ENCODE peak calls at places on chromosomes 7 and 10, in ten cellular contexts. D is sigmoid colon; X is H9; P is OCI-LY7; T is transverse colon; F is IMR-90; Q is naive thymus-derived CD4-positive, alpha-beta T cell; I is caudate nucleus; B is heart right ventricle; J is fibroblast of lung. R is an unnamed sample.

GRCh38 chr10:84214612-84215235 is 10.6 kb downstream of the LRIT2 start:
- DNase-seq in X (peak; percentile 72), T (peak; percentile 36), J (no peak), D (no peak), P (peak; percentile 52), F (no peak), B (no peak), Q (no peak), I (peak; percentile 13), R (no peak)

GRCh38 chr10:123906884-123907652 is 15.5 kb upstream of the CPXM2 start:
- DNase-seq in D (no peak), B (no peak), Q (no peak), X (no peak), P (no peak), T (no peak), I (no peak), F (no peak), J (no peak), R (no peak)

GRCh38 chr10:86265236-86265876 is 101.2 kb downstream of the GRID1 start:
- DNase-seq in X (peak; percentile 10), I (peak; percentile 31), J (no peak), D (peak; percentile 15), F (no peak), T (no peak), P (no peak), Q (no peak), B (no peak), R (no peak)

GRCh38 chr10:79056736-79057391 is 11.9 kb upstream of the ZMIZ1 start:
- DNase-seq in T (no peak), J (no peak), F (no peak), Q (no peak), B (no peak), D (peak; percentile 53), X (no peak), P (no peak), I (no peak), R (no peak)

GRCh38 chr7:47361746-47362215 is 220.1 kb downstream of the TNS3 start:
- DNase-seq in P (no peak), B (peak; percentile 61), Q (no peak), F (peak; percentile 88), T (peak; percentile 5), I (peak; percentile 21), J (peak; percentile 60), D (no peak), X (no peak), R (no peak)

GRCh38 chr7:142767451-142767850 is 3.3 kb upstream of the PRSS2 start:
- DNase-seq in Q (no peak), B (no peak), T (no peak), X (no peak), J (no peak), P (no peak), F (no peak), D (no peak), I (no peak), R (no peak)

GRCh38 chr7:137258552-137258951 is 85.0 kb downstream of the PTN start:
- DNase-seq in P (no peak), Q (no peak), T (no peak), I (no peak), B (no peak), D (no peak), X (no peak), F (no peak), J (no peak), R (no peak)

GRCh38 chr10:99695761-99696160 is 36.2 kb downstream of the COX15 start:
- DNase-seq in D (no peak), B (no peak), J (no peak), F (peak; percentile 72), T (no peak), Q (no peak), P (no peak), X (no peak), I (no peak), R (no peak)

GRCh38 chr10:118106426-118106825 is 59.7 kb upstream of the RAB11FIP2 start:
- DNase-seq in B (peak; percentile 10), D (no peak), P (peak; percentile 5), Q (no peak), T (no peak), J (peak; percentile 31), F (peak; percentile 21), X (no peak), I (no peak), R (no peak)

GRCh38 chr7:2109936-2110585 is 122.7 kb downstream of the MAD1L1 start:
- DNase-seq in P (peak; percentile 92), D (no peak), X (no peak), J (peak; percentile 93), T (no peak), B (no peak), Q (no peak), F (peak; percentile 96), I (peak; percentile 24), R (no peak)

DNA sequence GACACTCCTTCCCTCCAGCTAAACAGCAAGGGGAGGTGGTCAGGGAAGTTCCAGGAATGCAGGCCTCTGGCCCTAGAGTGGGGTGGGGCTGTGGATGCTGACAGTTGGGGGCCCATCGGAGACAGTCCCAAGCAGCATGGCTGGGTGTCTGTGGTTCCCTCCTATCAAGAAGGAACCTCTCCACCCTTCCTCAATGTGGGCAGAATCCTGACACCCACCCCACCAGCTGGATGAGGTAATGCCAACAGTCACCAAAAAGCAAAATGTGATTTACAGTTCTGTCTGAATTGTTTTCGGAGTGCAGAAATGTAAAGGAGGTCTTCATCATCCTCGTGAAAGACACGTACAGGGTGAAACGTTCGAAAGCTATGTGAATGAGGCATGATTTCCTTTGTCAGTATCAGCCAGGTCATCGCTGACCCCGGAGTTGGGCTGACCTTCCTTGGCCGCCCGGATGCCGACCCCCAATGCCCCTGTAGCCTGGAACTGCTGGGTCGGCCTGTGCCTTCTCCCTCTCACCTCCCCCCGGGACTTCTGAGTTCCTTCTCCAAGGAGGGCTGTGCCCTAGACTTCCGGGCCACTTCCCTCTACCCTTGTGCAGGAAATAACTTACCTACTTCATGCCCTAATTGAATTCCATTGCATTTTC is 24.4 kb downstream of the FOXK1 start:
- DNase-seq in B (no peak), Q (no peak), P (no peak), J (no peak), I (no peak), X (peak; percentile 58), F (peak; percentile 64), T (no peak), D (no peak), R (no peak)
- H3K27ac ChIP-seq in B (peak overlapping the region; percentile 83), Q (no peak overlapping the region), P (no peak overlapping the region), J (no peak overlapping the region), I (no peak overlapping the region), X (peak overlapping the region; percentile 70), F (peak overlapping the region; percentile 11), T (peak overlapping the region; percentile 53), D (peak overlapping the region; percentile 44), R (peak overlapping the region; percentile 11)

GRCh38 chr7:80611779-80612178 is 26.7 kb upstream of the CD36 start:
- DNase-seq in P (no peak), J (peak; percentile 76), F (peak; percentile 86), Q (no peak), I (no peak), T (no peak), D (no peak), B (peak; percentile 69), X (no peak), R (no peak)

GRCh38 chr7:80613519-80613918 is 24.9 kb upstream of the CD36 start:
- DNase-seq in I (no peak), B (no peak), F (no peak), X (no peak), P (no peak), J (no peak), Q (no peak), T (no peak), D (no peak), R (no peak)

GRCh38 chr7:80608292-80608691 is 30.1 kb upstream of the CD36 start:
- DNase-seq in D (no peak), F (no peak), T (no peak), J (no peak), X (no peak), B (no peak), Q (no peak), P (no peak), I (no peak), R (no peak)

GRCh38 chr7:80609732-80610131 is 28.7 kb upstream of the CD36 start:
- DNase-seq in X (no peak), P (no peak), B (no peak), D (no peak), Q (no peak), T (no peak), I (no peak), J (no peak), F (no peak), R (no peak)

DNA sequence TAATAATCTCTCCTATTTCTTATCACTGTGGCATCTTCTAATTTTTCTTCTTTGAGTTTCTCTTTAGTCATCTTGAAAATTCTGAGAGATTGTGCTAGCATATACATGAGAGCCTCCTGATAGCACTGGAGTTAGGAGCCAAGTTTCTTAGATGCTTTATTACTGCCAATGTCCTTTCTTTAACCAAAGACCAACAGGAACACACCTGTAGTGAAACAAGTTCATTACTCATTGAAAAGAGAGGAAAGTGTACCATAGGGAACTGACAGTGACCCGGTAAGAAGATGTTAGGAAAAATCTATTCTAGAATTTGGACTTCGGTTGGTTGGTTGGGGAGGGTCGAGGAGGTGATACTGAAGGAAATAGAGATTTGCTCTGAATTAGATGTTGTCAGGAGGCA is 27.1 kb upstream of the CD36 start:
- DNase-seq in J (no peak), P (no peak), Q (no peak), I (no peak), T (no peak), X (no peak), D (no peak), F (no peak), B (no peak), R (no peak)
- H3K27ac ChIP-seq in J (no peak overlapping the region), P (no peak overlapping the region), Q (no peak overlapping the region), I (no peak overlapping the region), T (no peak overlapping the region), X (no peak overlapping the region), D (no peak overlapping the region), F (no peak overlapping the region), B (peak overlapping the region; percentile 87), R (no peak overlapping the region)

DNA sequence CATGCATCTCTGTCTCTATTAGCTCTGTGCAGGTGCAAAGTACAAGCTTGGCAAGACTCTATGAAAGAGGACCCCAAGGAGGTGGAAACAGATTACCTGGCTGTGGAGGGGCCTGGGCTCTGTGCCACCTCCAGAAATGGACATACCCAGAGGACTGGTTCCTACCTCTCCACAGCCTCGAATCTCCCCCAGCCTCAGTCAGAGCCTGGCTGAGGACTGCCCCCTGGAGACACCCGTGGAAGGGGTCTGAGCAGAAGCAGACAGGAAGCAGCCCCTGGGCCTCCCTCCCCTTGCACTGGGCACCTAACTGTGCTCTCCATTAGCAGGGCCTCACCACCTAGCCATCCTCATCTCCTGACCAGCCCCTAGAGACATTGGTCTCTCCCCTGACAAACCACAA is 92.0 kb downstream of the DLG5 start:
- DNase-seq in T (no peak), P (no peak), B (no peak), D (no peak), I (no peak), X (no peak), Q (no peak), J (no peak), F (no peak), R (no peak)
- H3K27ac ChIP-seq in T (no peak overlapping the region), P (no peak overlapping the region), B (no peak overlapping the region), D (no peak overlapping the region), I (no peak overlapping the region), X (no peak overlapping the region), Q (no peak overlapping the region), J (no peak overlapping the region), F (no peak overlapping the region), R (no peak overlapping the region)

DNA sequence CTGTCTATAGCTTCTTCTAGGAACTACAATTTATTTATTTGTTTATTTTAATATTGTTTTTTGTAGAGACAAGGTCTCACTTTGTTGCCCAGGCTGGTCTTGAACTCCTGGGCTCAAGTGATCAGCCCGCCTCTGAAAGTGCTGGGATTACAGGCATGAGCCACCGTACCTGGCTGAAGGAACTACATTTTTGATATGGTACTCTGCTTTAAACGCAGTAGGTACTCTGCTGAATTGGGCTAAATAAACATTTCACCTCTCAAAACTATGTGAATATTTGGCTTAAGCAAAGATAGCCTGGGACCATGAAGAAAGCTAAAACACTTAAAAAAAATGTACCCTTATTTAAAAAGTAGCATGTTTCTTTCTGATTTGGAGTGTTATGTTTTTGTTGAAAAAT is 138.2 kb downstream of the ADK start:
- DNase-seq in J (no peak), B (no peak), D (no peak), F (no peak), T (no peak), X (no peak), Q (no peak), P (no peak), I (no peak), R (no peak)
- H3K27ac ChIP-seq in J (no peak overlapping the region), B (peak overlapping the region; percentile 77), D (no peak overlapping the region), F (peak overlapping the region; percentile 44), T (no peak overlapping the region), X (no peak overlapping the region), Q (no peak overlapping the region), P (no peak overlapping the region), I (no peak overlapping the region), R (no peak overlapping the region)